ENCODE peak calls at places on chromosome 22, in six cellular contexts. K is A673, B is lower leg skin, E is OCI-LY7, F is AG10803, Q is left lung. T is an unnamed sample.

GRCh38 chr22:44451016-44451415 is 47.0 kb downstream of the RTL6 start:
- DNase-seq in K (no peak), B (no peak), E (no peak), F (no peak), Q (no peak), T (no peak)

GRCh38 chr22:23380911-23381310 is 199.2 kb downstream of the IGLL1 start:
- DNase-seq in K (no peak), B (no peak), E (no peak), F (no peak), Q (no peak), T (no peak)

GRCh38 chr22:22110548-22111266 is 128.1 kb upstream of the TOP3B start:
- DNase-seq in K (peak), B (no peak), E (peak), F (peak), Q (no peak), T (peak)

GRCh38 chr22:36302439-36303114 is 49.6 kb downstream of the APOL1 start:
- DNase-seq in K (no peak), B (no peak), E (no peak), F (no peak), Q (no peak), T (no peak)

GRCh38 chr22:44181033-44181911 is 547 bp downstream of the PARVG start:
- DNase-seq in K (peak), B (no peak), E (no peak), F (no peak), Q (peak), T (no peak)

GRCh38 chr22:33038131-33038772 is 19.9 kb downstream of the SYN3 start:
- DNase-seq in K (peak), B (no peak), E (no peak), F (peak), Q (no peak), T (peak)

GRCh38 chr22:44523981-44524759 is 26.1 kb upstream of the RTL6 start:
- DNase-seq in K (peak), B (no peak), E (no peak), F (peak), Q (no peak), T (peak)

GRCh38 chr22:43624144-43624998 is 187.7 kb downstream of the EFCAB6 start:
- DNase-seq in K (no peak), B (no peak), E (no peak), F (peak), Q (no peak), T (no peak)

GRCh38 chr22:37199839-37200161 is 11.8 kb upstream of the C1QTNF6 start:
- DNase-seq in K (no peak), B (no peak), E (no peak), F (no peak), Q (no peak), T (no peak)

GRCh38 chr22:17272511-17272991 is 53.3 kb upstream of the ADA2 start:
- DNase-seq in K (no peak), B (no peak), E (no peak), F (no peak), Q (no peak), T (no peak)

GRCh38 chr22:22342697-22343602 is 98.4 kb downstream of the VPREB1 start:
- DNase-seq in K (peak), B (no peak), E (peak), F (no peak), Q (peak), T (peak)

GRCh38 chr22:31947296-31947695 is 3.0 kb downstream of the YWHAH start:
- DNase-seq in K (no peak), B (no peak), E (peak), F (no peak), Q (no peak), T (peak)

GRCh38 chr22:43501951-43502874 is 90.4 kb downstream of the MPPED1 start:
- DNase-seq in K (no peak), B (no peak), E (no peak), F (no peak), Q (no peak), T (no peak)

GRCh38 chr22:45159652-45160462 is 3.9 kb upstream of the NUP50 start:
- DNase-seq in K (peak), B (no peak), E (no peak), F (no peak), Q (no peak), T (peak)

GRCh38 chr22:45200862-45201511 is 37.3 kb downstream of the NUP50 start:
- DNase-seq in K (no peak), B (no peak), E (no peak), F (no peak), Q (no peak), T (peak)

GRCh38 chr22:45036154-45036553 is 26.3 kb upstream of the PHF21B start:
- DNase-seq in K (peak), B (no peak), E (no peak), F (peak), Q (no peak), T (peak)

GRCh38 chr22:33271390-33272161 is 213.4 kb upstream of the SYN3 start:
- DNase-seq in K (no peak), B (no peak), E (peak), F (peak), Q (no peak), T (peak)

GRCh38 chr22:37284807-37285355 is 2.6 kb downstream of the CYTH4 start:
- DNase-seq in K (no peak), B (peak), E (peak), F (no peak), Q (peak), T (no peak)

GRCh38 chr22:45576730-45577464 is 74.2 kb downstream of the FBLN1 start:
- DNase-seq in K (no peak), B (no peak), E (no peak), F (no peak), Q (no peak), T (no peak)

GRCh38 chr22:28132466-28132865 is 213.4 kb upstream of the PITPNB start:
- DNase-seq in K (peak), B (no peak), E (no peak), F (no peak), Q (no peak), T (no peak)

GRCh38 chr22:39972656-39973055 is 12.5 kb downstream of the TMA7B start:
- DNase-seq in K (no peak), B (no peak), E (no peak), F (no peak), Q (no peak), T (no peak)

GRCh38 chr22:32622004-32622761 is 147.6 kb downstream of the FBXO7 start:
- DNase-seq in K (no peak), B (peak), E (no peak), F (peak), Q (no peak), T (peak)

GRCh38 chr22:28239941-28240340 is 320.9 kb upstream of the PITPNB start:
- DNase-seq in K (no peak), B (no peak), E (no peak), F (no peak), Q (no peak), T (no peak)

GRCh38 chr22:47120399-47120798 is 357.9 kb downstream of the TBC1D22A start:
- DNase-seq in K (no peak), B (no peak), E (no peak), F (no peak), Q (peak), T (no peak)

GRCh38 chr22:29359469-29359868 is 28.9 kb downstream of the AP1B1 start:
- DNase-seq in K (peak), B (no peak), E (peak), F (peak), Q (no peak), T (peak)

GRCh38 chr22:18031670-18032454 is 7.5 kb upstream of the MICAL3 start:
- DNase-seq in K (peak), B (no peak), E (no peak), F (peak), Q (no peak), T (peak)

GRCh38 chr22:29609139-29609538 is 5.7 kb downstream of the NF2 start:
- DNase-seq in K (no peak), B (no peak), E (no peak), F (no peak), Q (no peak), T (no peak)

GRCh38 chr22:16783930-16784354 is 41.3 kb downstream of the XKR3 start:
- DNase-seq in K (peak), B (no peak), E (peak), F (no peak), Q (no peak), T (peak)

GRCh38 chr22:10780281-10780680 is 4747.7 kb upstream of the OR11H1 start:
- DNase-seq in K (no peak), B (no peak), E (no peak), F (no peak), Q (no peak), T (no peak)

GRCh38 chr22:26656896-26657851 is at the start of gene MIAT:
- DNase-seq in K (peak), B (no peak), E (no peak), F (no peak), Q (peak), T (peak)

GRCh38 chr22:36244522-36245391 is 5.4 kb upstream of the APOL2 start:
- DNase-seq in K (no peak), B (no peak), E (no peak), F (peak), Q (no peak), T (peak)

GRCh38 chr22:47294222-47294532 is 531.7 kb downstream of the TBC1D22A start:
- DNase-seq in K (no peak), B (peak), E (no peak), F (peak), Q (no peak), T (peak)

GRCh38 chr22:40210814-40211213 is 33.1 kb downstream of the TNRC6B start:
- DNase-seq in K (no peak), B (no peak), E (peak), F (no peak), Q (no peak), T (no peak)

GRCh38 chr22:40449676-40450035 is 79.3 kb downstream of the SGSM3 start:
- DNase-seq in K (peak), B (no peak), E (no peak), F (peak), Q (no peak), T (peak)

GRCh38 chr22:42985541-42985925 is 29.4 kb downstream of the PACSIN2 start:
- DNase-seq in K (no peak), B (no peak), E (no peak), F (no peak), Q (no peak), T (no peak)

GRCh38 chr22:21043856-21044535 is 1.8 kb upstream of the LRRC74B start:
- DNase-seq in K (no peak), B (no peak), E (no peak), F (no peak), Q (no peak), T (no peak)

GRCh38 chr22:23608583-23608982 is 23.5 kb downstream of the DRICH1 start:
- DNase-seq in K (peak), B (no peak), E (no peak), F (no peak), Q (no peak), T (peak)

GRCh38 chr22:21026783-21027692 is 5.3 kb downstream of the SLC7A4 start:
- DNase-seq in K (no peak), B (no peak), E (no peak), F (peak), Q (peak), T (peak)

GRCh38 chr22:31344369-31345330 is 1.5 kb downstream of the PATZ1 start:
- DNase-seq in K (peak), B (peak), E (peak), F (peak), Q (no peak), T (peak)

DNA sequence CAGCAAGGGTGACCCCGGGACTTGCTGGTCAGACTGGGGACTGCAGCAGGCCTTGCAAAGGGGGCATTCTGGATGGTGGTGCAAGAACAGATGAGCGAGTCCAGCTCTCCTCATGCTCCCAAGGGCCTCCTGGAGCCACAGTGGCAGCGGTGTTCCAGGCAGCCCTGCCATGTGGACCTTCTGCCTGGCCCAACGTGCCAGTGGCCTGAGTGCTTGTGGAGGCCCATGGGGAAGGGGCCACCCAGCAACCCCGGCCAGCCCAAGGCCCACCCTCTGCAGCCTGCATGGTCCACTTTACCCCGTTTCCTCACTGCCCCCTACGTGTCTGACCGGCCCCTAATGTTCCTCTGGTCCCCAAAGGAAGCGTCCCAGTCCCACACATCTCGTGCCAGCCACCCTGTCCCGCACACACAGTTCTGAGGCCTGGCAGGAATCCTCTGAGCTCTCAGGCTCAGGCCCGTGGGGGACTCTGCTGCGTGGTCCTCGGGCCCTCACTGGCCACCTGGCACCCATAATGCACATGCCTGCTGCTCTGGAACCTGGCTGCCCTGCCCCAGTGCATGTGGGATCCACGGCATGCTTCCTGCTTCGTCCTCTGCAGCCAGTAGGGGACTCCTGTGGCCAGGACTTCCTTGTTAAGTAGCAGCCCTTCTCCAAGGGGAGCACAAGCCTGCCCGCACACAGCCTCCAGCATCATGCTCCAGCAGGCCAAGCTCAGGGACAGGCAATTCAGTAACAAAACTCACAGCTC is 85.5 kb downstream of the DGCR2 start:
- DNase-seq in K (no peak), B (no peak), E (no peak), F (no peak), Q (no peak), T (peak)
- TF ChIP-seq CTCF in K (peak), B (no peak), E (no peak), F (peak), Q (no peak), T (peak)

GRCh38 chr22:19730141-19730661 is 6.9 kb downstream of the GP1BB start:
- DNase-seq in K (no peak), B (no peak), E (no peak), F (no peak), Q (no peak), T (no peak)
- H3K4me3 ChIP-seq in K (no peak), B (no peak), E (peak), F (no peak), Q (no peak), T (no peak)

DNA sequence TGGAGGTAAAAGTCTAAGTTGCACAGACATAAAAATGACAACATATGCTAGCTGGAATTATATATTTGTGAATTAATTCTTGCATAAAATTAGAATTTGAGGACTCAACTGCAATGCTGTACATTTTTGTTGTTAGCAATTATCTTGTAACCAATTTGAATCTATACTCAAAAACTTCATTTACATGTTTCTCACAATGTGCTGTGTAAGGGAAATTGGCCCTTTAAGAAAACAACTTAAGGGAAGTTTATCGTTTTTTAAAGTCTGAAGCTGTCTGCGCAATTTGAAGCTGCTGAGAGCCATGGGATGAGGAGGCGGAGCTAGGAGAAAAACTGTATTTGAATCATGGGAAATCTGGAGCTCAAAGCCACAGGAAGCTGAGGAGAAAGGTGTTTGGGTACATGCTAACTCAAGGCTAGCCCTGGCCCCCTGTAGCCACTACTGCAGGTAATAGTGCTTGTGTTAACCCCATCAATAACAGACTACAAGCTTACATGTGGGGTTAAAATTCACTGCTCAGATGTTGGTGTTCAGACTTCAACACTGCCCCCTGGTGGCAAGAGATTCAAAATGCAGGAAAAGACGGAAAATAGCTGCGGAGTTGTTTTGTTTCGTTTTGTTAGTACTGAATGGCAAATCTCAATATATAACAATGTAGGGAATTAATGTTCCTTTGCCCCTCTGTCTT is 126.1 kb downstream of the BRD1 start:
- DNase-seq in K (no peak), B (no peak), E (peak), F (no peak), Q (no peak), T (no peak)
- TF ChIP-seq CTCF in K (peak), B (no peak), E (peak), F (peak), Q (peak), T (peak)

GRCh38 chr22:50548046-50548912 is 2.6 kb downstream of the KLHDC7B start:
- DNase-seq in K (no peak), B (no peak), E (peak), F (no peak), Q (no peak), T (no peak)

GRCh38 chr22:50550395-50550794 is 4.7 kb downstream of the KLHDC7B start:
- DNase-seq in K (no peak), B (no peak), E (no peak), F (no peak), Q (no peak), T (no peak)

GRCh38 chr22:50551160-50551752 is 5.6 kb downstream of the KLHDC7B start:
- DNase-seq in K (no peak), B (no peak), E (no peak), F (no peak), Q (no peak), T (no peak)

GRCh38 chr22:50547231-50547851 is 1.6 kb downstream of the KLHDC7B start:
- DNase-seq in K (no peak), B (no peak), E (no peak), F (no peak), Q (no peak), T (no peak)

DNA sequence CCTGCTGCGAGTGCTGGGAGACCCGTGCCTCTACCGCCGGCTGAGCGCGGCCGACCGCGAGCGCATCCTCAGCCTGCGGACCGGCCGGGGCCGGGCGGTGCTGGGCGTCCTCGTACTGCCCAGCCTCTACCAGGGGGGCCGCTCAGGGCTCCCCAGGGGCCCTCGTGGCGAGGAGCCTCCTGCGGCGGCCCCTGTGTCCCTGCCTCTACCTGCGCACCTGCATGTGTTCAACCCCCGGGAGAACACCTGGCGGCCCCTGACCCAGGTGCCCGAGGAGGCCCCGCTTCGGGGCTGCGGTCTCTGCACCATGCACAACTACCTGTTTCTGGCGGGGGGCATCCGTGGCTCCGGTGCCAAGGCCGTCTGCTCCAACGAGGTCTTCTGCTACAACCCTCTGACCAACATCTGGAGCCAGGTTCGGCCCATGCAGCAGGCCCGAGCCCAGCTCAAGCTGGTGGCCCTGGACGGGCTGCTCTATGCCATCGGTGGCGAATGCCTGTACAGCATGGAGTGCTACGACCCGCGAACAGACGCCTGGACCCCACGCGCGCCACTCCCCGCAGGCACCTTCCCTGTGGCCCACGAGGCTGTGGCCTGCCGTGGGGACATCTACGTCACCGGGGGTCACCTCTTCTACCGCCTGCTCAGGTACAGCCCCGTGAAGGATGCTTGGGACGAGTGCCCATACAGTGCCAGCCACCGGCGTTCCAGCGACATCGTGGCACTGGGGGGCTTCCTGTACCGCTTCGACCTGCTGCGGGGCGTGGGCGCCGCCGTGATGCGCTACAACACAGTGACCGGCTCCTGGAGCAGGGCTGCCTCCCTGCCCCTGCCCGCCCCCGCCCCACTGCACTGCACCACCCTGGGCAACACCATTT is 3.5 kb downstream of the KLHDC7B start:
- DNase-seq in K (no peak), B (no peak), E (peak), F (no peak), Q (no peak), T (no peak)
- H3K4me3 ChIP-seq in K (no peak), B (no peak), E (no peak), F (no peak), Q (peak), T (no peak)

DNA sequence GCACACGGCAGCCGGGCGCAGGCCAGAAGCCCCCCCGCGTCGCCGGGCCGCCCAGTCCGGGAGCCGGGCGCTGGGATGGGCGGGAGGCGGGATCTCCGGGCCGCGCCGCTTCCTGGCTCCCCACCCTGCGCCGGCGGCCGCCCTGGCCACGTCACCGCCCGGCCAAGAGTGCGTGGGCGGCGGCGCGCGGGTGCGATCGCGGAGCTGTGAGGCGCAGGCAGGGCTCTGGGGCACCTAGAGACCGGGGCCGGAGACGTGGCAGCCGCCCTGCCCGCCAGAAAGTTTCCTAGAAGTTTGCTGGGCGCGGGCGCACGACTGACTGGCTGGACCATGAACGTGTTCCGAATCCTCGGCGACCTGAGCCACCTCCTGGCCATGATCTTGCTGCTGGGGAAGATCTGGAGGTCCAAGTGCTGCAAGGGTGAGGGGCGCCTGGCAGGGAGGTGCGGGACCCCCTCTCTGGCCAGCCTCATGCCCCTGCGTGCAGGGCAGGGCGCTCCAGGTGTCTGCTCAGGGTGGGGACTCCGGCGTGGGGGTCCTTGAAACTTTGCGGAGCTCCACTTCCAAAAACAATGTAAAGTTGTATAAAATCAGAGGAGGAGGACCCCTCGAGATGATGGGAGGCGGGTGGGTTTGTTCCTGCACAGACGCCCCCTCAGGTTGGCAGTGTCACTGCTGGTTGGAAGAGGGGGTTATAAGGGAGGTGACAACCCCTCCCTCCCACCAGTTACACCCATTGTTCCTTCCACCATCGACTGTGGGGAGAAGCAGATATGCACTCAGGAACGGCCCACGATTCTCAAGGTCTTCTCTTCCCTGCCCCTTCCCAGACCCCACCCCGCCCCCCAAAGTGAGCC is at the start of gene KDELR3:
- DNase-seq in K (peak), B (no peak), E (no peak), F (peak), Q (peak), T (peak)
- TF ChIP-seq CTCF in K (peak), B (no peak), E (peak), F (peak), Q (no peak), T (peak)